ENCODE peak calls at places on chromosomes 16 and 17, in six cellular contexts. C is HCT116, O is GM23338, K is hepatocyte, Z is neural progenitor cell, P is SK-N-SH. D is an unnamed sample.

GRCh38 chr16:1863681-1864460 is 8.1 kb downstream of the MEIOB start:
- DNase-seq in C (peak), O (peak), K (peak), Z (peak), P (peak), D (peak)

GRCh38 chr16:35881654-35882053 is 2422.2 kb downstream of the TP53TG3F start:
- DNase-seq in C (no peak), O (no peak), K (no peak), Z (no peak), P (no peak), D (no peak)

GRCh38 chr17:193841-194806 is 12.7 kb upstream of the DOC2B start:
- DNase-seq in C (no peak), O (no peak), K (peak), Z (no peak), P (no peak), D (no peak)

GRCh38 chr16:28561557-28562187 is 8.0 kb downstream of the SGF29 start:
- DNase-seq in C (no peak), O (no peak), K (no peak), Z (no peak), P (no peak), D (no peak)

GRCh38 chr16:66266436-66267286 is 99.8 kb upstream of the CDH5 start:
- DNase-seq in C (no peak), O (peak), K (peak), Z (peak), P (peak), D (no peak)

GRCh38 chr17:7435676-7436555 is 681 bp downstream of the TMEM102 start:
- DNase-seq in C (peak), O (peak), K (peak), Z (peak), P (peak), D (peak)

GRCh38 chr16:65698943-65699342 is 577.1 kb upstream of the CDH11 start:
- DNase-seq in C (no peak), O (no peak), K (peak), Z (peak), P (no peak), D (no peak)

GRCh38 chr17:19391432-19391831 is 4.4 kb upstream of the MFAP4 start:
- DNase-seq in C (no peak), O (no peak), K (no peak), Z (no peak), P (no peak), D (no peak)

GRCh38 chr17:59400858-59401257 is 69.4 kb downstream of the YPEL2 start:
- DNase-seq in C (no peak), O (no peak), K (no peak), Z (no peak), P (no peak), D (no peak)

GRCh38 chr16:69939821-69940585 is 11.1 kb upstream of the CLEC18A start:
- DNase-seq in C (no peak), O (no peak), K (no peak), Z (no peak), P (no peak), D (no peak)

DNA sequence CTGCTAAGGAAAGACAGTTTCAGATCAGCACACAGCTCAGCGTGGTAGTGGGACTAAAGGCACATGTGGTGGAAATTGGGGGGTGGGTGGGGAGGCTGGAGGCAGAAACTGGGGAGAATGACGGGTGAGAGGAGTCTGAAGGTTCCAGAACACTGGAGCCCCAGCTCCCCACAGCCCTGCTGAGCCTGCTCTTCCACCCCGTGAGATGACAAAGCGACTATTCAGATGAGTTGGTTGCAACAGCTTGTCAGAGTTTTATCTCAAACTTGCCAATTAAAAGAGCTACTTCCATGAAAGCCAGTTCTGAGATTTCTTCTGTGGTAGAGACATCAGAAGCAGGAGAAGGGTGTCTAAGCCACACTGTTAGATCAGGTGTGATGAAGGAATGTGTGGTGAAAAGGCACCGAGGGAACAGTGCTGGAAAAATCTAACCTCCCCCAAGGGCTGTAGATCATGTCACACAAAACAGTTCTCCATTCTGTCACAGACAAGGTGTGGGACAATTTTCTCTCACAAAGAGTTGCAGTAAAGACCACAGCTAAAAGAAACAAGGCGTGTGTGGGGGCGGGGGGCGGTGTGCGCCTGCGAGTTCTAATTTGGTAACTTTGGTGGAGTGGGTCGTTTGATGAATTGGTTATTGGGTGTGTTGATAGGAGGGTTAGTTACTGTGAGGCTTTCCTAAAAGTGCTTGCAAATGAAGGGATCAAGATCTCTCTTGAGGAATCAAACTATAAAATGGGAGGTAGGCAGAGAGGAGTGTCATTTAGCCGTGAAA is 39.0 kb downstream of the CCDC182 start:
- DNase-seq in C (no peak), O (no peak), K (no peak), Z (no peak), P (no peak), D (no peak)
- TF ChIP-seq EZH2phosphoT487 in C (no peak), O (no peak), K (no peak), Z (no peak), P (no peak), D (no peak)

DNA sequence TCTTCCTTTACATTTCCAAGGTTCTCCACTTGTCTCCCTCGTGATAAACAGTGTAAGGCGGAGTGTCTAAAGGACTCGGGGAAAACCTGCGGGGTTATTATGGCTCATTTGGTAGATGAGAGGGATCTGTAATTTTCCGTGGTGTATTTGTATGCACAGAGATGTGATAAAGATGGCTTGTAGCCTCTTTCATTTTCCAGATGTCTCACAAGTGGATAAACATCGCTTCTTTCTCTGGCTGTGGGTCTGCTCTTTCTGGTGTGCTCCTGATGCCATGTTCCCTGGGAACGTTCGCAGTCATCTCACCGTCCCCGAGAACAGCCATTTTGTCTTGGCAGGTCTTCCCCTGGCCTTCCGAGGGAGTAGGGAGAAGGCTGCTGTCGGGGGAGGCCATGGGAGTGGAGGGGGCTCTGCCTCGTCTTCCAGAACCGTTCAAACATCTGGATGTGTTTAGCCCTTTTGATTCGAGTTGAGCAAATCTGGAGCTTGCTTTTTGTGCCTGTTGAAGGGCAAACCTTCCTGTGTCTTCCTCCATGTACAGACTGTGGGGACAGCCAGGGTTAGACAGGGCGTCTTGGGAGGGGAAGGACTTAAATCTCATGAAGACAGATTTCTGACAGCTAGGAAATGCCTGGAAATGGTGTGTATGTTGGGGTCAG is 238.7 kb downstream of the CCDC182 start:
- DNase-seq in C (no peak), O (no peak), K (no peak), Z (no peak), P (peak), D (no peak)
- H3K27ac ChIP-seq in C (no peak), O (peak), K (peak), Z (peak), P (peak), D (no peak)

DNA sequence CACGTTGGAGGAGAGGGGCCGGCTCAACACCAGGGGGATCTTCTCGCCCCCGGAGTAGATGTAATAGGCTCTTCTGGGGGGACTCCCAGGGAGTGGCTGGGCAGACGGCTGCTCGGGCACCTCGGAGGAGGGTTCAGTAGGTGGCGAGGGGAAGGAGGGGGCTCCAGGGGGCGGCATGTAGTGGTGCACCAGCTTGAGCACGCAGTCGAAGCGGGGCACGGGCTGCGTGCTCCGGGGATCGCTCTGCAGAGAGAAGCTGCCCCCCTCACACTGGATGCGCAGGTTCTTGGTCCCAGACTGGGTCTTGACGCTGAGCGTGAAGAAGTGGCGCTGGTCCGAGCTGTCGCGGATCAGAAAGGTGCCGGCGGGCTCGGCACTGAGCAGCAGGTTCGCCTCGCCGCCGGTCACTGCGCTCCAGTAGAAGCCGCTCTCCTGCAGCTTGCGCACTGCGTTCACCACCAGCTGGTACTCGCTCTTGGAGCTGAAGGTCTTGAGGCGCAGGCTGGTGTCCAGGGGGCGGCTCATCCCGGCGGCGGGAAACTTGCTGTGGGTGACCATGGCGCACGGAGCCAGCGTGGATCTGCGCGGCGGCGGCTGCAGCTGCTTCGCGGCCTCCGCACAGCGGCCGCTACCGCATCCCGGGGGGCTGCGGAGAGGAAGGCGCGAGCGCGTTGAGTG is 1.2 kb downstream of the SOCS3 start:
- DNase-seq in C (no peak), O (peak), K (no peak), Z (peak), P (peak), D (no peak)
- TF ChIP-seq EZH2phosphoT487 in C (no peak), O (no peak), K (no peak), Z (peak), P (no peak), D (no peak)

GRCh38 chr16:30397776-30398659 is 2.8 kb downstream of the ZNF48 start:
- DNase-seq in C (no peak), O (no peak), K (no peak), Z (no peak), P (no peak), D (no peak)

GRCh38 chr16:30397056-30397455 is 1.8 kb downstream of the ZNF48 start:
- DNase-seq in C (no peak), O (no peak), K (no peak), Z (no peak), P (no peak), D (no peak)

GRCh38 chr16:30399435-30400186 is 4.4 kb downstream of the ZNF48 start:
- DNase-seq in C (no peak), O (no peak), K (no peak), Z (no peak), P (peak), D (no peak)

GRCh38 chr16:30398660-30399434 is 3.6 kb downstream of the ZNF48 start:
- DNase-seq in C (no peak), O (no peak), K (no peak), Z (peak), P (no peak), D (no peak)

GRCh38 chr16:30401768-30402425 is 5.5 kb upstream of the ZNF771 start:
- DNase-seq in C (no peak), O (no peak), K (peak), Z (no peak), P (no peak), D (no peak)
- H3K27ac ChIP-seq in C (no peak), O (no peak), K (peak), Z (peak), P (no peak), D (no peak)

D was measured in MM.1S.